ENCODE peak calls at places on chromosomes 6 and 20, in seven cellular contexts. X, M, N, Q, Y, O and U are unnamed samples. For H3K79me2, the result is how much of the 10 kb centered on the place peaks cover.

GRCh38 chr6:117007659-117008058 is 130.6 kb downstream of the RFX6 start:
- DNase-seq in X (no peak), M (no peak), N (no peak), Q (no peak), Y (no peak), O (peak), U (no peak)

GRCh38 chr20:46688151-46689081 is 828 bp downstream of the TP53RK start:
- DNase-seq in X (peak), M (no peak), N (no peak), Q (peak), Y (peak), O (no peak), U (no peak)

GRCh38 chr6:156866181-156866862 is 89.1 kb downstream of the ARID1B start:
- DNase-seq in X (peak), M (peak), N (no peak), Q (no peak), Y (peak), O (no peak), U (no peak)

GRCh38 chr6:81480139-81480538 is 272.3 kb downstream of the TENT5A start:
- DNase-seq in X (peak), M (no peak), N (no peak), Q (peak), Y (peak), O (no peak), U (no peak)

GRCh38 chr20:8480597-8480996 is 348.5 kb downstream of the PLCB1 start:
- DNase-seq in X (no peak), M (no peak), N (no peak), Q (no peak), Y (no peak), O (no peak), U (no peak)

GRCh38 chr6:1404713-1405098 is 15.3 kb downstream of the FOXF2 start:
- DNase-seq in X (no peak), M (no peak), N (no peak), Q (no peak), Y (no peak), O (no peak), U (no peak)

GRCh38 chr6:133300896-133301295 is 59.7 kb downstream of the EYA4 start:
- DNase-seq in X (no peak), M (no peak), N (no peak), Q (no peak), Y (no peak), O (no peak), U (no peak)

GRCh38 chr6:10558575-10558974 is 37.4 kb downstream of the GCNT2 start:
- DNase-seq in X (no peak), M (no peak), N (peak), Q (no peak), Y (no peak), O (peak), U (no peak)

GRCh38 chr6:17101422-17102257 is at the start of gene STMND1:
- DNase-seq in X (peak), M (peak), N (peak), Q (peak), Y (peak), O (peak), U (no peak)

GRCh38 chr6:46233131-46233530 is 62.4 kb upstream of the ENPP5 start:
- DNase-seq in X (no peak), M (no peak), N (no peak), Q (no peak), Y (no peak), O (no peak), U (no peak)

GRCh38 chr6:156242206-156242605 is 535.0 kb upstream of the ARID1B start:
- DNase-seq in X (no peak), M (no peak), N (no peak), Q (no peak), Y (no peak), O (no peak), U (no peak)

GRCh38 chr20:64155258-64156135 is 8.8 kb upstream of the MYT1 start:
- DNase-seq in X (no peak), M (no peak), N (peak), Q (no peak), Y (no peak), O (no peak), U (no peak)

GRCh38 chr6:156808287-156808686 is 31.1 kb downstream of the ARID1B start:
- DNase-seq in X (peak), M (no peak), N (no peak), Q (peak), Y (peak), O (no peak), U (no peak)

GRCh38 chr6:104483225-104483834 is 376.4 kb downstream of the HACE1 start:
- DNase-seq in X (no peak), M (no peak), N (peak), Q (peak), Y (no peak), O (no peak), U (no peak)

GRCh38 chr6:113707194-113707593 is 150.0 kb upstream of the MARCKS start:
- DNase-seq in X (no peak), M (no peak), N (no peak), Q (no peak), Y (no peak), O (peak), U (no peak)

GRCh38 chr6:131831392-131831791 is 23.6 kb downstream of the ENPP1 start:
- DNase-seq in X (peak), M (no peak), N (no peak), Q (peak), Y (peak), O (no peak), U (no peak)

GRCh38 chr6:124057448-124057847 is 253.8 kb downstream of the NKAIN2 start:
- DNase-seq in X (no peak), M (no peak), N (no peak), Q (no peak), Y (no peak), O (no peak), U (no peak)

GRCh38 chr20:48826883-48827771 is 672 bp downstream of the PREX1 start:
- DNase-seq in X (no peak), M (no peak), N (peak), Q (peak), Y (peak), O (peak), U (peak)

GRCh38 chr6:100726741-100727140 is 154.4 kb downstream of the ASCC3 start:
- DNase-seq in X (peak), M (no peak), N (no peak), Q (peak), Y (peak), O (no peak), U (no peak)

DNA sequence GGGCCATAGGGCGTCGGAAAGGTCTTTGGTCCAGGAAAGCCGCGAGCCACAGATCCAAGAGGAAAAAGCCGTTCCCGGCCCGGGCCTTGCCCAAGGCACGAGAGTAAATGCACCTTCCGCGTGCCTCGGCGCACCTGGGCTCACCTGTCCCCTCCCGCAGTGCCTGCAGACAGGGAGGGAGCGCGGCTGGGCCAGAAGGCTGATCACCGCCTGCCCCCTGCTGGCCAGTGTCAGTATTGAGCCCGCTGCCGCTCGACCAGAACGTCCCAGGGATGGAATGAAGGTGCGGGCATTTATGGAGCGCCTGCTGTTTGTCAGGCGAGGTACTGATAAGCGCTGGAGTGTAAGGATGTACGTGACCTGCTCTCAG is 679 bp upstream of the LPIN3 start:
- DNase-seq in X (peak), M (peak), N (peak), Q (peak), Y (peak), O (peak), U (peak)
- H2AFZ ChIP-seq in X (peak), M (peak), N (peak), Q (peak), Y (peak), O (peak), U (no peak)

GRCh38 chr20:33229843-33230242 is 6.0 kb upstream of the BPIFA1 start:
- DNase-seq in X (no peak), M (no peak), N (no peak), Q (no peak), Y (no peak), O (peak), U (peak)
- H3K79me2 ChIP-seq in X (under half), M (under half), N (under half), Q (under half), Y (under half), O (under half), U (under half)

GRCh38 chr6:30227763-30228487 is 14.7 kb upstream of the TRIM26 start:
- DNase-seq in X (no peak), M (no peak), N (no peak), Q (no peak), Y (no peak), O (no peak), U (no peak)
- H2AFZ ChIP-seq in X (no peak), M (no peak), N (no peak), Q (no peak), Y (no peak), O (no peak), U (no peak)

DNA sequence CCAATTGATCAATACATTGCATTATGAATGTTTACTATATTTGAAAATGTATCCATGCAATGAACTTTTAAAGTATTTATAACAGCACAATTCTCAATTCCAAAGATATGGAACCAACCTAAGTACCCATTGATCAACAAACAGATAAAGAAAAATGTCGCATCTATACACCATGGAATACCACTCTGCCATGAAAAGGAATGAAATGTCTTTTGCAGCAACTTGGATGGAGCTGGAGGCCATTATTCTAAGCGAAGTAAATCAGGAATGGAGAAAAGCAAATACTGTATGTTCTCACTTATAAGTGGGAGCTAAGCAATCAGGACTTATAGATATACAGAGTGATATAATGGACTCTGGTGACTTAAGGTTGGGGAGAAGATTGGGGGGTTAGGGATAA is 22.9 kb downstream of the SRPK1 start:
- DNase-seq in X (no peak), M (no peak), N (no peak), Q (no peak), Y (no peak), O (no peak), U (no peak)
- H3K79me2 ChIP-seq in X (half or more), M (half or more), N (half or more), Q (half or more), Y (under half), O (half or more), U (half or more)

GRCh38 chr6:138161118-138161433 is 663 bp upstream of the ARFGEF3 start:
- DNase-seq in X (no peak), M (no peak), N (no peak), Q (no peak), Y (no peak), O (no peak), U (no peak)
- H2AFZ ChIP-seq in X (peak), M (peak), N (no peak), Q (peak), Y (peak), O (peak), U (no peak)

GRCh38 chr6:35397806-35398418 is 54.2 kb upstream of the FANCE start:
- DNase-seq in X (no peak), M (no peak), N (no peak), Q (no peak), Y (no peak), O (no peak), U (no peak)
- H3K79me2 ChIP-seq in X (under half), M (half or more), N (under half), Q (half or more), Y (under half), O (under half), U (under half)